ENCODE peak calls at places on chromosomes 12 and 14, in six cellular contexts. B is A673, S is stomach, X is HCT116, Q is GM13977, Y is astrocyte of the spinal cord. C is an unnamed sample.

GRCh38 chr12:128606040-128606439 is 217.7 kb downstream of the SLC15A4 start:
- DNase-seq in B (peak), X (no peak), Q (no peak), S (no peak), Y (peak), C (no peak)

GRCh38 chr14:61696753-61697318 is 1.5 kb downstream of the HIF1A start:
- DNase-seq in B (no peak), Y (peak), Q (no peak), X (no peak), S (no peak), C (no peak)

GRCh38 chr12:12396727-12397126 is 39.8 kb downstream of the BORCS5 start:
- DNase-seq in S (no peak), Y (no peak), B (no peak), Q (no peak), X (no peak), C (no peak)

GRCh38 chr12:1932264-1932777 is 13.9 kb upstream of the CACNA2D4 start:
- DNase-seq in Q (peak), X (no peak), Y (peak), B (no peak), S (peak), C (no peak)

GRCh38 chr14:89616425-89617141 is 199.6 kb upstream of the FOXN3 start:
- DNase-seq in Q (peak), X (no peak), Y (peak), S (no peak), B (peak), C (no peak)

GRCh38 chr14:72708708-72709475 is 185.0 kb downstream of the DPF3 start:
- DNase-seq in Q (no peak), X (peak), S (no peak), B (no peak), Y (no peak), C (peak)

GRCh38 chr14:95452176-95452889 is 64.1 kb downstream of the SYNE3 start:
- DNase-seq in S (no peak), X (no peak), B (peak), Q (peak), Y (no peak), C (peak)

GRCh38 chr12:81077686-81078441 is at the start of gene ACSS3:
- DNase-seq in Y (peak), B (peak), Q (no peak), S (peak), X (no peak), C (no peak)

GRCh38 chr12:109169262-109169661 is 52.9 kb downstream of the ACACB start:
- DNase-seq in Q (no peak), B (no peak), S (no peak), Y (no peak), X (no peak), C (no peak)

GRCh38 chr12:2580821-2581220 is 213.9 kb upstream of the FKBP4 start:
- DNase-seq in X (no peak), Y (peak), S (no peak), B (no peak), Q (no peak), C (no peak)

GRCh38 chr14:35988972-35989690 is 163.0 kb downstream of the BRMS1L start:
- DNase-seq in Q (no peak), B (no peak), Y (no peak), S (no peak), X (no peak), C (peak)

GRCh38 chr14:105748204-105748578 is 221.8 kb downstream of the TMEM121 start:
- DNase-seq in B (peak), S (no peak), X (no peak), Y (no peak), Q (peak), C (peak)

GRCh38 chr14:47948981-47949380 is 273.6 kb upstream of the MDGA2 start:
- DNase-seq in S (no peak), Y (no peak), Q (no peak), X (no peak), B (no peak), C (no peak)

GRCh38 chr12:75137896-75138295 is 71.7 kb downstream of the KCNC2 start:
- DNase-seq in B (no peak), S (no peak), Q (no peak), Y (peak), X (no peak), C (no peak)

GRCh38 chr14:85319101-85319500 is 210.8 kb upstream of the FLRT2 start:
- DNase-seq in X (no peak), Q (no peak), Y (no peak), B (no peak), S (no peak), C (no peak)

GRCh38 chr14:41548666-41549065 is 58.0 kb upstream of the LRFN5 start:
- DNase-seq in X (no peak), Y (peak), Q (no peak), B (no peak), S (no peak), C (no peak)
- TF ChIP-seq CTCF in X (no peak), Y (no peak), Q (no peak), B (no peak), S (no peak), C (no peak)

DNA sequence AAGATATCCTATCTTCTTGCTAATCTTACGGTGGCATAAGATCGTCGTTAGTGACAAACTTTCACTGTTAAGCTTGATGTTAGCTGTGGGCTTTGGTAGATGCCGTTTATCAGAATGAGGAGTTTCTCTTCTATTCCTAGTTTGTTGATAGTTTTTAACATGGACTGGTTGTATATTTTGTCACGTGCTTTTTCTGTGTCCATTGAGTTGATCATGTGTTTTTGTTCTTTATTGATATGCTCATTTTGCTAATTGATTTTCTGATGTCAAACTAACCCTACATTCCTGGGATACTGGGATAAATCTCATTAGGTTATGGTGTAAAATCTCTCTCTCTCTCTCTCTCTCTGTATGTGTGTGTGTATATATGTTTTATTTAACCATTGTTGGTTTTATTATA is 545.1 kb downstream of the AACS start:
- DNase-seq in Q (no peak), S (no peak), Y (no peak), B (no peak), X (no peak), C (no peak)
- TF ChIP-seq CTCF in Q (no peak), S (no peak), Y (no peak), B (no peak), X (no peak), C (no peak)

DNA sequence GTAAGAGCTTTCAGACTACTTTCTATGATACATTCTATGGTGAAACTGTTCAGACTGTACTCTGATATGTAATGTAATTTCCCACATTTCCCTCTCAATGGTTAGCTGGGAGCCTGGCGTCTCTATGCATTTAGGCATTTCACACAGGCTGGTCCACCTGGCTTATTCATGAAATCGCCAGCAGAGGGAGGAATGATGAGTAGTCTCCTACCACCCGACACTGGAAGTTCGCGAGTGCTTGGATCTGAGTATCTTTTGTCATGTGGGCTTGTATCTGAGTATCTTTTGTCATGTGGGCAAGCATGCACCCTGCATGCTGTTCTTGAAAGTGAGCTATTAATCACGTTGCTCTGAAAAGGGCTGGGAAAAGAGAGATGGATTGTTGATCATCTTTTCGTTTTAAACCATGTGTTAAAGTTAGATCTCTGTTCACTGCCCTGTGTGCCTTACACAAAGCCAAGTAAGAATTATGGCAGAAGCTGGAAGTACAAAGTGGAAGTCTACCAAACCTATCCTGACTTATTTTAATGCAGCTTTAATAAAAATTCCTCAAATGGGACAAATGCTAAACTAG is 235.0 kb downstream of the ATP23 start:
- DNase-seq in S (peak), Y (peak), B (peak), Q (no peak), X (peak), C (peak)
- TF ChIP-seq CTCF in S (no peak), Y (peak), B (peak), Q (peak), X (peak), C (no peak)

GRCh38 chr14:100028990-100029677 is 36.1 kb upstream of the EVL start:
- DNase-seq in X (no peak), B (no peak), Q (no peak), Y (peak), S (no peak), C (no peak)
- TF ChIP-seq CTCF in X (peak), B (no peak), Q (no peak), Y (peak), S (no peak), C (peak)

DNA sequence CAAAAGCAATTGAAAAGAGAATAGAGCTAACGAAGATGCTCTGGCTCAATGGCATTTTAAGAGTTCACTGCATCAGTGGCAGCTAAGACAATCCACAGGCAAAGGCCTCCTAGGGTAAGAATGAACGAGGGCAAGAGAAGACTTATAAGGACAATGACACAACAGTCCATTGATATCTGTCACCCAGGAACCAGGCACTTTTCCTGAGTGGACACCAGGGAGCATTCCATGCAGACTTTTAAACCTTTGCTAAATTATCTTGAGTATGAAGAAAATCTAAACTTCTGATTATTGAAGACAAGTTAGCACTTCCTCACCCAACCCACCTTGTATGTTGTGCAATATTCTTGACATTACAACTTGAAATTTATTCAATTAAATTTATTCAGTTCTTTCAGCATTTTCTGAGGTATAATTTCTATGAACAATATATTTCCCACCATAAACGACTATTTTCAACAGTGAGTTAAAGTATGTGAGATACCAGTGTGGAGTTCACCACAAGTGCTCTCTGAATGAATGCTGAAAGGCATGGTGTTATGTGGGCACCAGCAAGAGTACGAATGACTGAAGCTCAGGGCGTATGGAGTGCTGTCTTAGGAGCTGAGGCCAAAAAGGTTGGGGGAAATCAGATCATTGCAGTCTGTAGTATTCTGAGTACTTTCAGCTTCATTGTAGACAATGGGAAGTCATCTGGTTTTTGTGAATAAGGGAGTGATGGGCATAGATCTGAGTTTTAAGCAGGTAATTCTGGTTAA is 124.3 kb upstream of the LMNTD1 start:
- DNase-seq in B (no peak), S (no peak), X (no peak), Q (no peak), Y (no peak), C (no peak)
- TF ChIP-seq CTCF in B (peak), S (no peak), X (no peak), Q (no peak), Y (no peak), C (no peak)

GRCh38 chr12:123861392-123861791 is 99.3 kb downstream of the DNAH10 start:
- DNase-seq in X (no peak), B (no peak), S (no peak), Y (no peak), Q (no peak), C (no peak)

GRCh38 chr12:123860369-123860768 is 98.3 kb downstream of the DNAH10 start:
- DNase-seq in B (no peak), S (no peak), Y (no peak), X (no peak), Q (no peak), C (no peak)

GRCh38 chr12:123856681-123857080 is 94.6 kb downstream of the DNAH10 start:
- DNase-seq in Y (no peak), Q (no peak), S (no peak), X (no peak), B (no peak), C (no peak)

GRCh38 chr12:123858176-123858575 is 96.1 kb downstream of the DNAH10 start:
- DNase-seq in Y (no peak), Q (no peak), X (no peak), B (no peak), S (no peak), C (no peak)

DNA sequence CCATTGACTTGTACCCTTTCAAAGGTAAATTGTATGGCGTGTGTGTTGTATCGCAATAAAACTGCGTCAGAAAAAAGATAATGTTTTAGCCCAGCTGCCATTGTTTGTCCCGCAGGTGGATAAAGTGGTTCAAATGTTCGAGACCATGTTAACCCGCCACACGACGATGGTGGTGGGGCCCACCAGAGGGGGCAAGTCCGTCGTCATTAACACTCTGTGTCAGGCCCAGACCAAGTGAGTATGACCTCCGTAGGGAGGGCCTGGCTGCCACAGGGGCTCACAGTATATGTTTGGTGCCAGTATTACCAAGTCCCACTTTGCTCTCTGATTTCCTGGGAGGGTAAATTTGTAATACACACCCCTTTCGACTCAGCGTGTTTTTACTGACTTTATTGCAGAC is 96.9 kb downstream of the DNAH10 start:
- DNase-seq in X (no peak), S (no peak), Q (no peak), Y (no peak), B (no peak), C (no peak)
- TF ChIP-seq CTCF in X (no peak), S (no peak), Q (no peak), Y (no peak), B (no peak), C (no peak)

DNA sequence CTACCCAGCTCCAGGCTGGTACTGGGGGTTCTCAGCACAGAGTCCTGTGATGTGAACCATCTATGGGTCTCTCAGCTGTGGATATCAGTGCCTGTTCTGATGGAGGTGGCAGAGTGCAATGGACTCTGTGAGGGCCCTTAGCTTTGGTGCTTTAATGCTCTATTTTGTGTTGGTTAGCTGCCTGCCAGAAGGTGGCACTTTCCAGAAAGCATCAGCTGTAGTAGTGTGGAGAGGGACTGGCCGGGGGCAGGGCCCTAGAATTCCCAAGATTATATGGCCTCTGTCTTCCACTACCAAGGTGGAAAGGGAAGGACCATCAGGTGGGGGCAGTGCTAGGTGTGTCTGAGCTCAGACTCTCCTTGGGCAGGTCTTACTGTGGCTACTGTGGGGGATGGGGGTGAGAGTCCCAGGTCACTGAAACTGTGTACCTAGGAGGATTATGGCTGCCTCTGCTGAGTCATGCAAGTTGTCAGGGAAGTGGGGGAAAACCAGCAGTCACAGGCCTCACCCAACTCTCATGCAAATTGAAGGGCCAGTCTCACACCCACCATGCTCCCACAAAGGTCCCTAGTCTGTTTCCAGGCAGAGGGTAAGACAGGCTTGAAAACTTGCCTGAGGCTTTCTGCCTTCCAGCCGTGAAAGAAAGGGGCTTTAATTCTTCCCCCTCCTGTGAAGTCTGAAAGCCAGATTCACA is 878.1 kb downstream of the C12orf50 start:
- DNase-seq in Y (no peak), X (no peak), B (peak), S (no peak), Q (no peak), C (no peak)
- TF ChIP-seq CTCF in Y (no peak), X (peak), B (no peak), S (no peak), Q (no peak), C (no peak)

C was measured in Calu3.